ENCODE peak calls at places on chromosome 9, in ten cellular contexts. One of them, this sample, is unnamed.

GRCh38 chr9:130635721-130636647 is 28.4 kb upstream of the PRDM12 start:
- DNase-seq in PC-3: no peak
- DNase-seq in mesendoderm: no peak
- DNase-seq in CD8-positive, alpha-beta T cell: no peak
- DNase-seq in heart left ventricle: no peak
- DNase-seq in uterus: no peak
- DNase-seq in HCT116: no peak
- DNase-seq in right atrium auricular region: no peak
- DNase-seq in upper lobe of right lung: peak; percentile 52
- DNase-seq in trophoblast cell: no peak
- DNase-seq in this sample: no peak

GRCh38 chr9:91179237-91180138 is 182.2 kb downstream of the AUH start:
- DNase-seq in heart left ventricle: no peak
- DNase-seq in PC-3: peak; percentile 63
- DNase-seq in CD8-positive, alpha-beta T cell: no peak
- DNase-seq in upper lobe of right lung: no peak
- DNase-seq in uterus: no peak
- DNase-seq in right atrium auricular region: peak; percentile 54
- DNase-seq in trophoblast cell: no peak
- DNase-seq in mesendoderm: no peak
- DNase-seq in HCT116: no peak
- DNase-seq in this sample: no peak

GRCh38 chr9:74478606-74479005 is 18.5 kb upstream of the RORB start:
- DNase-seq in CD8-positive, alpha-beta T cell: no peak
- DNase-seq in mesendoderm: no peak
- DNase-seq in trophoblast cell: no peak
- DNase-seq in uterus: no peak
- DNase-seq in upper lobe of right lung: no peak
- DNase-seq in HCT116: no peak
- DNase-seq in right atrium auricular region: no peak
- DNase-seq in PC-3: no peak
- DNase-seq in heart left ventricle: no peak
- DNase-seq in this sample: no peak

GRCh38 chr9:16830806-16831205 is 39.7 kb downstream of the BNC2 start:
- DNase-seq in uterus: no peak
- DNase-seq in trophoblast cell: no peak
- DNase-seq in right atrium auricular region: no peak
- DNase-seq in heart left ventricle: no peak
- DNase-seq in PC-3: no peak
- DNase-seq in mesendoderm: no peak
- DNase-seq in upper lobe of right lung: no peak
- DNase-seq in CD8-positive, alpha-beta T cell: no peak
- DNase-seq in HCT116: no peak
- DNase-seq in this sample: no peak

GRCh38 chr9:7479300-7479699 is 320.3 kb downstream of the DMAC1 start:
- DNase-seq in HCT116: no peak
- DNase-seq in upper lobe of right lung: no peak
- DNase-seq in PC-3: peak; percentile 1
- DNase-seq in trophoblast cell: no peak
- DNase-seq in mesendoderm: peak; percentile 26
- DNase-seq in right atrium auricular region: no peak
- DNase-seq in heart left ventricle: no peak
- DNase-seq in uterus: no peak
- DNase-seq in CD8-positive, alpha-beta T cell: no peak
- DNase-seq in this sample: no peak

GRCh38 chr9:91515074-91515687 is 91.5 kb upstream of the NFIL3 start:
- DNase-seq in uterus: peak; percentile 91
- DNase-seq in heart left ventricle: no peak
- DNase-seq in CD8-positive, alpha-beta T cell: no peak
- DNase-seq in upper lobe of right lung: no peak
- DNase-seq in trophoblast cell: peak; percentile 26
- DNase-seq in mesendoderm: peak; percentile 70
- DNase-seq in PC-3: peak; percentile 11
- DNase-seq in HCT116: no peak
- DNase-seq in right atrium auricular region: no peak
- DNase-seq in this sample: no peak

GRCh38 chr9:134007150-134007549 is 15.0 kb upstream of the VAV2 start:
- DNase-seq in CD8-positive, alpha-beta T cell: no peak
- DNase-seq in mesendoderm: no peak
- DNase-seq in uterus: no peak
- DNase-seq in heart left ventricle: no peak
- DNase-seq in upper lobe of right lung: no peak
- DNase-seq in right atrium auricular region: no peak
- DNase-seq in HCT116: no peak
- DNase-seq in trophoblast cell: no peak
- DNase-seq in PC-3: no peak
- DNase-seq in this sample: no peak

GRCh38 chr9:114811969-114812636 is 6.3 kb upstream of the TNFSF15 start:
- DNase-seq in PC-3: peak; percentile 56
- DNase-seq in heart left ventricle: no peak
- DNase-seq in HCT116: no peak
- DNase-seq in trophoblast cell: peak; percentile 74
- DNase-seq in right atrium auricular region: no peak
- DNase-seq in CD8-positive, alpha-beta T cell: no peak
- DNase-seq in mesendoderm: no peak
- DNase-seq in uterus: no peak
- DNase-seq in upper lobe of right lung: no peak
- DNase-seq in this sample: no peak

GRCh38 chr9:108035485-108035884 is 545.9 kb upstream of the KLF4 start:
- DNase-seq in uterus: no peak
- DNase-seq in mesendoderm: no peak
- DNase-seq in trophoblast cell: no peak
- DNase-seq in CD8-positive, alpha-beta T cell: no peak
- DNase-seq in PC-3: no peak
- DNase-seq in right atrium auricular region: no peak
- DNase-seq in HCT116: no peak
- DNase-seq in heart left ventricle: no peak
- DNase-seq in upper lobe of right lung: no peak
- DNase-seq in this sample: no peak

GRCh38 chr9:95753762-95754465 is 121.6 kb upstream of the ERCC6L2 start:
- DNase-seq in CD8-positive, alpha-beta T cell: no peak
- DNase-seq in uterus: peak; percentile 28
- DNase-seq in PC-3: no peak
- DNase-seq in mesendoderm: no peak
- DNase-seq in right atrium auricular region: no peak
- DNase-seq in upper lobe of right lung: no peak
- DNase-seq in HCT116: no peak
- DNase-seq in heart left ventricle: no peak
- DNase-seq in trophoblast cell: no peak
- DNase-seq in this sample: no peak

GRCh38 chr9:95749493-95749892 is 126.0 kb upstream of the ERCC6L2 start:
- DNase-seq in CD8-positive, alpha-beta T cell: no peak
- DNase-seq in right atrium auricular region: no peak
- DNase-seq in PC-3: no peak
- DNase-seq in HCT116: no peak
- DNase-seq in uterus: no peak
- DNase-seq in heart left ventricle: no peak
- DNase-seq in trophoblast cell: no peak
- DNase-seq in mesendoderm: no peak
- DNase-seq in upper lobe of right lung: no peak
- DNase-seq in this sample: no peak

GRCh38 chr9:95754533-95755420 is 120.7 kb upstream of the ERCC6L2 start:
- DNase-seq in right atrium auricular region: no peak
- DNase-seq in CD8-positive, alpha-beta T cell: no peak
- DNase-seq in uterus: no peak
- DNase-seq in HCT116: no peak
- DNase-seq in mesendoderm: peak; percentile 80
- DNase-seq in PC-3: no peak
- DNase-seq in upper lobe of right lung: no peak
- DNase-seq in trophoblast cell: peak; percentile 87
- DNase-seq in heart left ventricle: no peak
- DNase-seq in this sample: no peak

GRCh38 chr9:95750725-95751644 is 124.5 kb upstream of the ERCC6L2 start:
- DNase-seq in mesendoderm: peak; percentile 38
- DNase-seq in trophoblast cell: no peak
- DNase-seq in heart left ventricle: no peak
- DNase-seq in HCT116: no peak
- DNase-seq in right atrium auricular region: no peak
- DNase-seq in uterus: no peak
- DNase-seq in PC-3: no peak
- DNase-seq in CD8-positive, alpha-beta T cell: peak; percentile 22
- DNase-seq in upper lobe of right lung: no peak
- DNase-seq in this sample: peak; percentile 30

GRCh38 chr9:95752129-95752731 is 123.3 kb upstream of the ERCC6L2 start:
- DNase-seq in HCT116: no peak
- DNase-seq in upper lobe of right lung: no peak
- DNase-seq in mesendoderm: peak; percentile 44
- DNase-seq in uterus: no peak
- DNase-seq in CD8-positive, alpha-beta T cell: no peak
- DNase-seq in right atrium auricular region: no peak
- DNase-seq in heart left ventricle: no peak
- DNase-seq in PC-3: no peak
- DNase-seq in trophoblast cell: no peak
- DNase-seq in this sample: no peak
- H3K4me1 ChIP-seq in HCT116: no peaks in the 10 kb centered on the region
- H3K4me1 ChIP-seq in upper lobe of right lung: peaks cover 1% of the 10 kb centered on the region
- H3K4me1 ChIP-seq in mesendoderm: peaks cover 15% of the 10 kb centered on the region
- H3K4me1 ChIP-seq in uterus: no peaks in the 10 kb centered on the region
- H3K4me1 ChIP-seq in CD8-positive, alpha-beta T cell: peaks cover 13% of the 10 kb centered on the region
- H3K4me1 ChIP-seq in right atrium auricular region: peaks cover 31% of the 10 kb centered on the region
- H3K4me1 ChIP-seq in heart left ventricle: no peaks in the 10 kb centered on the region
- H3K4me1 ChIP-seq in PC-3: no peaks in the 10 kb centered on the region
- H3K4me1 ChIP-seq in trophoblast cell: peaks cover 25% of the 10 kb centered on the region
- H3K4me1 ChIP-seq in this sample: peaks cover 15% of the 10 kb centered on the region

DNA sequence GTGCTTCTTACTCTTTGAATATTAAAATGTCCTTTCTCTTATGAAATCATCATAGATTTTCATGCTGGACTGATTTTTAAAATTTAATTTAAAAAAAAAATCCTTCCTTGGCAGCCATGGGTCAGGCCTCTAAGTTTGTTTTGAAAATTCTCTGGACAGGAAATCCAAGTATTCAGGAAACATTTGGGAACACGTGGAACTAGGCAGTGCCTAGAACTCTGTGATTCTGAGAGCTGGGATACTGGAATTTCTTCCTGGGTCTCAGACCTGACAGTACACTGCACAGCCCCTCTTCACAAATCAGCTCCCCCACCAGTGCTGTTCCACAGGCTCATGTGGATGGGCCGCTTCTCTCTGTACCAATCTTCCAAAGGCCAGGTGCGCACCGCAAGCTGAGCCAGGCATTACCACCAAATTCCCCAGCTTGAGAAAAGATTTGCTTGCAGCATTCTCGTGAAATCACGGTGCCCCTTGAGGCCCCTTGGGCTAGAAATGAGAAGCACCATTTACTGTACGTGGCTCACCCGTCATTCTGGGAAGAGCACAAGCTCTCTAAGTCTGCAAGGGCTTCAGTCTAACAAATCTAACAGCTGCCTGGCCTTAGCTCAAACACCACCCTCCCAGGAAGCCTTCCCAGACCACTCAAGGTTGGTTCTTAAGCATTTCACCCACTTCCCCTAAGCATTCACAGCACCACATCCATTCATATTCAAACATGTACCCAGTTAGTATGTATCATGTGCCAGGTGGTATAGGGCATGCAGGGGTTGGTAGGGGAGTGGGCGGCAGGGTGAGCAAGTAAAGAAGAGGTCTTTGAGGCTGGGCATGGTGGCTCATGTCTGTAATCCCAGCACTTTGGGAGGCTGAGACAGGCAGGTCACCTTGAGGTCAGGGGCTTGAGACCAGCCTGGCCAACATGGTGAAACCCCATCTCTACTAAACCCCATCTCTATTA is 26.5 kb downstream of the B4GALT1 start:
- DNase-seq in right atrium auricular region: no peak
- DNase-seq in CD8-positive, alpha-beta T cell: no peak
- DNase-seq in HCT116: no peak
- DNase-seq in heart left ventricle: no peak
- DNase-seq in uterus: no peak
- DNase-seq in upper lobe of right lung: no peak
- DNase-seq in mesendoderm: no peak
- DNase-seq in trophoblast cell: no peak
- DNase-seq in PC-3: no peak
- DNase-seq in this sample: no peak
- H3K4me3 ChIP-seq in right atrium auricular region: no peak overlapping the region
- H3K4me3 ChIP-seq in CD8-positive, alpha-beta T cell: no peak overlapping the region
- H3K4me3 ChIP-seq in HCT116: no peak overlapping the region
- H3K4me3 ChIP-seq in heart left ventricle: no peak overlapping the region
- H3K4me3 ChIP-seq in uterus: no peak overlapping the region
- H3K4me3 ChIP-seq in upper lobe of right lung: no peak overlapping the region
- H3K4me3 ChIP-seq in mesendoderm: no peak overlapping the region
- H3K4me3 ChIP-seq in trophoblast cell: no peak overlapping the region
- H3K4me3 ChIP-seq in PC-3: no peak overlapping the region
- H3K4me3 ChIP-seq in this sample: peak overlapping the region; percentile 2

DNA sequence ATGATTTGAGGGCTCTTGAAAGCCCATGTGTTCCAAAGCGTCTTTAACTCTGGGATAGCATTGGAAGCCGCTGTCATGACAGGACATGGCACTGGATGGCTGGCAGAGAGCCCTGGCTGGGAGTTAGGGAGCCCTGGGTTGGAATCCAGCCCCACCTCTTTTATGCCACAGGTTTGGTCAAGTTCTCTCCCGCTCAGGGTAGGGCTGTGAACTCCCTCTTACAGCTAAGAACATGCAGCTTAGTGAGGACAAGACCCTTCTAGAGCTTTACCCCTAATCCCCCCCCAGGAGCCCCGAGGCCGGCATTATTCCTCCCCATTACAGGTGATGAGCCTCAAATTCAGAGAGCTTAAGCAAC is 37.2 kb downstream of the OLFML2A start:
- DNase-seq in uterus: no peak
- DNase-seq in PC-3: no peak
- DNase-seq in right atrium auricular region: no peak
- DNase-seq in heart left ventricle: peak; percentile 10
- DNase-seq in CD8-positive, alpha-beta T cell: no peak
- DNase-seq in mesendoderm: no peak
- DNase-seq in HCT116: no peak
- DNase-seq in trophoblast cell: no peak
- DNase-seq in upper lobe of right lung: no peak
- DNase-seq in this sample: no peak
- H3K27ac ChIP-seq in uterus: peak overlapping the region; percentile 84
- H3K27ac ChIP-seq in PC-3: no peak overlapping the region
- H3K27ac ChIP-seq in right atrium auricular region: no peak overlapping the region
- H3K27ac ChIP-seq in heart left ventricle: no peak overlapping the region
- H3K27ac ChIP-seq in CD8-positive, alpha-beta T cell: no peak overlapping the region
- H3K27ac ChIP-seq in mesendoderm: no peak overlapping the region
- H3K27ac ChIP-seq in HCT116: no peak overlapping the region
- H3K27ac ChIP-seq in trophoblast cell: peak overlapping the region; percentile 92
- H3K27ac ChIP-seq in upper lobe of right lung: no peak overlapping the region
- H3K27ac ChIP-seq in this sample: no peak overlapping the region

DNA sequence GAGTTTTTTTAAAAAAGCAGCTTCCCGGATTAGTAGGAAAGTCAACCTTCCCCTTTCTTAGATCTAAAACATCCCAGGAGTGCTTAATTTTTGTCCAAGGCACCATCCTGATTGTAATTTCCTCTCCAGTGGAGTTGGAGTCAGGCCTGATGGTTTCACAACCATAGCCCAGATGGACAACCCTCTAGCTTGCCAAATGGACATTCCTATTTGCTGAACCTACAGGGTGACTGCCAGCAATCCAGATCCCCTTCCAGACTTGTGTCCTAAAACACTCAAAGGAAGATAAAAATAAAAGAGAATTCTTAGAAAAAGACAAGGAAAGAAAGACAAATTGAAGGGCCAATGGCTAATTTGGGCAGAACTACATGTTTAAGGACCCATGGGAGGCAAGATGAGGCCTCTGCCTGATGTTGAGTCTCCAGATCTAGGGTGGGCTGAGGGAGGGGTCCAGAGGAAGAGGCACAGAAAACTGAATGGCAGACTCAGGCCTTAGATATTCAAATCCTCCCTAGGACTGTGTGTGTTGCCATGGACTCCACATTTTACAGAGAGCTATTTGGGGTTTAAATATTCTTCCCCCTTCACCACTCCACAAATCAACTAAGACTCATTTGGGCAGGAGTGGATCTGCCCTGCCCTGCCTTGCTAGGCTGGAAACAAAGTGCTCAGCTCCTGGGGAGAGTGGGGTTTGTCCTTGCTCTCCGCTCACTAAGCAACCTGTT is 38.5 kb upstream of the SLC44A1 start:
- DNase-seq in mesendoderm: no peak
- DNase-seq in upper lobe of right lung: no peak
- DNase-seq in PC-3: peak; percentile 32
- DNase-seq in CD8-positive, alpha-beta T cell: no peak
- DNase-seq in heart left ventricle: no peak
- DNase-seq in HCT116: no peak
- DNase-seq in uterus: peak; percentile 89
- DNase-seq in trophoblast cell: peak; percentile 43
- DNase-seq in right atrium auricular region: peak; percentile 80
- DNase-seq in this sample: no peak
- H3K4me1 ChIP-seq in mesendoderm: no peaks in the 10 kb centered on the region
- H3K4me1 ChIP-seq in upper lobe of right lung: peaks cover 16% of the 10 kb centered on the region
- H3K4me1 ChIP-seq in PC-3: peaks cover 19% of the 10 kb centered on the region
- H3K4me1 ChIP-seq in CD8-positive, alpha-beta T cell: no peaks in the 10 kb centered on the region
- H3K4me1 ChIP-seq in heart left ventricle: no peaks in the 10 kb centered on the region
- H3K4me1 ChIP-seq in HCT116: no peaks in the 10 kb centered on the region
- H3K4me1 ChIP-seq in uterus: peaks cover 12% of the 10 kb centered on the region
- H3K4me1 ChIP-seq in trophoblast cell: no peaks in the 10 kb centered on the region
- H3K4me1 ChIP-seq in right atrium auricular region: peaks cover 15% of the 10 kb centered on the region
- H3K4me1 ChIP-seq in this sample: no peaks in the 10 kb centered on the region

This sample was measured in naive thymus-derived CD4-positive, alpha-beta T cell.